ENCODE peak calls at places on chromosomes 4 and X, in six cellular contexts. A is CD4-positive, alpha-beta T cell; O is stomach; W is lower lobe of right lung; M is epithelial cell of esophagus; L is glutamatergic neuron. T is an unnamed sample.

GRCh38 chr4:15756361-15756861 is 21.7 kb upstream of the CD38 start:
- DNase-seq in L (no peak), O (no peak), M (peak; percentile 86), A (peak; percentile 50), W (no peak), T (no peak)

GRCh38 chr4:59540311-59540710 is 1659.8 kb upstream of the ADGRL3 start:
- DNase-seq in M (no peak), W (no peak), A (no peak), O (no peak), L (no peak), T (no peak)

GRCh38 chrX:118971552-118971951 is 2.9 kb upstream of the LONRF3 start:
- DNase-seq in M (no peak), O (no peak), A (no peak), L (no peak), W (no peak), T (no peak)

GRCh38 chr4:166422475-166422874 is 549.4 kb downstream of the TLL1 start:
- DNase-seq in L (no peak), O (no peak), M (peak; percentile 49), W (no peak), A (no peak), T (no peak)

GRCh38 chr4:1274871-1275270 is 14.8 kb upstream of the MAEA start:
- DNase-seq in W (no peak), A (no peak), O (no peak), M (no peak), L (no peak), T (no peak)

GRCh38 chrX:129523076-129524055 is at the start of gene SMARCA1:
- DNase-seq in A (no peak), M (peak; percentile 5), L (peak; percentile 55), W (peak; percentile 50), O (peak; percentile 39), T (peak; percentile 40)

GRCh38 chrX:13864264-13864663 is 47.4 kb upstream of the GPM6B start:
- DNase-seq in M (peak; percentile 6), L (no peak), A (no peak), W (no peak), O (no peak), T (no peak)

GRCh38 chr4:1038948-1039492 is 27.6 kb downstream of the FGFRL1 start:
- DNase-seq in L (no peak), O (no peak), M (no peak), W (no peak), A (no peak), T (no peak)

GRCh38 chr4:127182687-127183086 is 450.1 kb upstream of the INTU start:
- DNase-seq in M (no peak), L (no peak), O (no peak), A (no peak), W (no peak), T (no peak)

GRCh38 chr4:108700358-108700757 is 50.0 kb downstream of the OSTC start:
- DNase-seq in O (no peak), L (no peak), A (no peak), M (no peak), W (no peak), T (no peak)

GRCh38 chr4:9988349-9988748 is 32.9 kb downstream of the SLC2A9 start:
- DNase-seq in W (no peak), L (no peak), A (no peak), O (no peak), M (no peak), T (no peak)

GRCh38 chr4:168682898-168683500 is 186.1 kb downstream of the PALLD start:
- DNase-seq in O (no peak), A (no peak), W (no peak), M (no peak), L (no peak), T (no peak)

DNA sequence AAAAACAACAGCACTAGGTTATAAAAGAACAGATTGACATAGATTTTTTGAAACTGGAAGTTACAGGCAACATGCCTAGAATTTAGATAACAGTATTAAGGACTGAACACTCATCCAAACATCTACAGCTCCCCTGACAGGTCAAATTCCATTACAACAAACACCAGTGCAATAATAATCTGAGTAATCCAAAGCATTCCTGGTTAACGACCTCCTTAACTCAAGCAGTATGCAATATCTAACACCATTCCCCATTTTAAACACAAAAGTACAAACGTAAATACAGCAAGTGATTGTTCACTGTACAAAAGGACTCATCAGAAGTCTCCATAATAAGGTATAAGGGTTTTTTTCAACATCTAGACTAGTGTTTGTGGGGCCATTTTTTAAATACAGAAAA is 30.5 kb downstream of the TSPAN5 start:
- DNase-seq in W (no peak), O (no peak), M (peak; percentile 54), L (no peak), A (no peak), T (no peak)
- TF ChIP-seq CTCF in W (no peak), O (no peak), M (no peak), L (no peak), A (no peak), T (no peak)

GRCh38 chrX:136491832-136492231 is 4.1 kb downstream of the BRS3 start:
- DNase-seq in A (no peak), L (no peak), W (no peak), M (no peak), O (no peak), T (no peak)
- TF ChIP-seq CTCF in A (no peak), L (no peak), W (no peak), M (no peak), O (no peak), T (no peak)

GRCh38 chr4:182246401-182247205 is 3.4 kb downstream of the TENM3 start:
- DNase-seq in O (no peak), A (no peak), W (no peak), M (peak; percentile 90), L (no peak), T (no peak)
- TF ChIP-seq CTCF in O (no peak), A (no peak), W (no peak), M (no peak), L (no peak), T (no peak)

GRCh38 chr4:11021348-11021747 is 336.8 kb upstream of the CLNK start:
- DNase-seq in L (no peak), M (no peak), W (no peak), O (no peak), A (no peak), T (no peak)
- TF ChIP-seq CTCF in L (no peak), M (no peak), W (no peak), O (no peak), A (no peak), T (no peak)

DNA sequence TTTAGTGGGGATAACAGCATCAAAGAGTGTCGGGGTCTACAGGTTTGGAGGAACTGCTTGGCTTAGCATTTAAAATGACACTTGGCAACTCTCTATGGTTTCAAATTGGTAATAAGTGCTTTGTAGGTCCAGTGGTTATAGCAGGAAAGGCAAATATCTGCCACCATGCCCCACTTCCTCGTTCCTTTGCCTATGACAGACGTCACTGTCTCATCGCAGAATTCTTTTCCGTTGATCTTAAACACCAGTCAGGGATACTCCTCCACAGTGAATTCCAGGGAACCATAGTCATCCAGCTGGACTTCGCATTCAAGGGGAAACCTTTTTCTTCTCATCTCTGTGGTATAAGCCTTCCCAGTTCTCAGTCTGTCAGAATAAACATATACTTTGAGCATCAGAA is 319.1 kb downstream of the GPAT3 start:
- DNase-seq in A (no peak), M (peak; percentile 94), W (no peak), O (no peak), L (no peak), T (no peak)
- TF ChIP-seq CTCF in A (no peak), M (no peak), W (no peak), O (no peak), L (no peak), T (no peak)

GRCh38 chrX:12767856-12768255 is 23.4 kb upstream of the PRPS2 start:
- DNase-seq in W (no peak), O (no peak), L (no peak), M (no peak), A (no peak), T (no peak)

GRCh38 chrX:12771445-12772069 is 19.7 kb upstream of the PRPS2 start:
- DNase-seq in W (peak; percentile 78), M (peak; percentile 59), O (peak; percentile 63), L (peak; percentile 66), A (peak; percentile 54), T (peak; percentile 63)

GRCh38 chrX:12770440-12770839 is 20.8 kb upstream of the PRPS2 start:
- DNase-seq in M (peak; percentile 43), W (no peak), L (no peak), O (no peak), A (no peak), T (no peak)
- TF ChIP-seq CTCF in M (peak; percentile 44), W (peak; percentile 48), L (peak; percentile 56), O (peak; percentile 47), A (peak; percentile 41), T (peak; percentile 66)

DNA sequence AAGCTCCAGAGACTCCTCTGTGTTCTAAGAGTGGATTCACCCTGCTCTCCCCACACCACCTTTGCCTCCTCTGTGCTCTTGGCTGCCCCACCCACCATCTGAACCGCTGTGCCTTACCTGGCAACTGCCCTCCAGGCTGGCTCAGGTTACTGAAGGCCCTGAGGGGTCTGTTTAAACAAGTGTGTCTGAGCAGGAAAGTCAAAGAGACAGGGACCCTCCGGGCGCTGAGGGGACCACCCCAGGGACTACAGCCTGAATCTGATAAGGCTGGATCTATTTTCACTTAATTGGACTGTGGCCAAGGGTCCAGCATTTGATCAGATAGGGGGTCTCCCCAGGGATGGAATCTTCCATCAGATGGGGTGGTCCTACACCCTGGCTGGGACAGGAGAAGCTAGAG is 10.4 kb upstream of the MSX1 start:
- DNase-seq in W (no peak), O (no peak), L (peak; percentile 4), M (no peak), A (no peak), T (peak; percentile 2)
- TF ChIP-seq CTCF in W (no peak), O (no peak), L (no peak), M (no peak), A (no peak), T (no peak)

GRCh38 chr4:67608047-67608446 is 49.5 kb downstream of the STAP1 start:
- DNase-seq in O (no peak), W (no peak), M (no peak), A (no peak), L (no peak), T (no peak)
- TF ChIP-seq CTCF in O (no peak), W (no peak), M (no peak), A (no peak), L (no peak), T (no peak)

GRCh38 chr4:144564358-144564757 is 81.6 kb upstream of the HHIP start:
- DNase-seq in L (no peak), M (no peak), W (no peak), O (no peak), A (no peak), T (no peak)

GRCh38 chr4:144556636-144557035 is 89.3 kb upstream of the HHIP start:
- DNase-seq in M (no peak), L (no peak), W (no peak), O (no peak), A (no peak), T (no peak)

GRCh38 chr4:144565558-144566195 is 80.3 kb upstream of the HHIP start:
- DNase-seq in L (no peak), M (no peak), W (no peak), O (no peak), A (no peak), T (no peak)

GRCh38 chr4:144557404-144557803 is 88.6 kb upstream of the HHIP start:
- DNase-seq in O (no peak), M (no peak), A (no peak), W (no peak), L (no peak), T (no peak)

GRCh38 chr4:144562019-144562740 is 83.8 kb upstream of the HHIP start:
- DNase-seq in W (peak; percentile 42), M (no peak), O (no peak), L (peak; percentile 34), A (no peak), T (peak; percentile 26)
- TF ChIP-seq CTCF in W (no peak), M (peak; percentile 31), O (no peak), L (no peak), A (no peak), T (no peak)

T was measured in endothelial cell.